ENCODE peak calls at places on chromosome 12, in nine cellular contexts. P is lower lobe of right lung; A is IMR-90; M is CD8-positive, alpha-beta T cell; Z is pancreas; G is CD8-positive, alpha-beta memory T cell; N is PC-3; U is stomach; V is tibial nerve. L is an unnamed sample. For H3K4me1, the result is how much of the 10 kb centered on the place peaks cover.

GRCh38 chr12:130300090-130300489 is 37.6 kb upstream of the PIWIL1 start:
- DNase-seq in U (no peak), P (no peak), N (no peak), V (no peak), G (no peak), M (no peak), Z (no peak), A (no peak), L (no peak)

GRCh38 chr12:43578782-43579181 is 26.8 kb upstream of the ADAMTS20 start:
- DNase-seq in N (no peak), U (no peak), V (no peak), Z (no peak), P (no peak), G (no peak), A (peak), M (no peak), L (no peak)

GRCh38 chr12:51421266-51421884 is 3.3 kb upstream of the SLC4A8 start:
- DNase-seq in M (no peak), U (peak), G (no peak), V (peak), N (peak), Z (peak), A (peak), P (no peak), L (no peak)

GRCh38 chr12:9404031-9404430 is 195.8 kb upstream of the PZP start:
- DNase-seq in M (no peak), V (no peak), U (no peak), P (no peak), N (no peak), Z (no peak), A (no peak), G (no peak), L (no peak)

GRCh38 chr12:80778005-80778541 is 61.4 kb downstream of the MYF5 start:
- DNase-seq in P (no peak), G (no peak), Z (no peak), A (peak), M (no peak), V (peak), N (peak), U (peak), L (peak)

GRCh38 chr12:513446-513845 is 53.7 kb downstream of the B4GALNT3 start:
- DNase-seq in V (no peak), M (no peak), P (no peak), A (no peak), U (peak), G (no peak), N (no peak), Z (no peak), L (no peak)

GRCh38 chr12:50112456-50113218 is 601 bp downstream of the COX14 start:
- DNase-seq in U (peak), Z (no peak), G (peak), M (no peak), A (no peak), P (no peak), V (peak), N (peak), L (no peak)

GRCh38 chr12:12178545-12178944 is 88.3 kb downstream of the LRP6 start:
- DNase-seq in G (no peak), A (no peak), M (no peak), U (no peak), Z (no peak), V (no peak), P (no peak), N (no peak), L (no peak)

GRCh38 chr12:95396849-95397498 is 77.0 kb upstream of the METAP2 start:
- DNase-seq in A (peak), M (no peak), G (no peak), P (no peak), Z (no peak), N (peak), U (no peak), V (no peak), L (no peak)

DNA sequence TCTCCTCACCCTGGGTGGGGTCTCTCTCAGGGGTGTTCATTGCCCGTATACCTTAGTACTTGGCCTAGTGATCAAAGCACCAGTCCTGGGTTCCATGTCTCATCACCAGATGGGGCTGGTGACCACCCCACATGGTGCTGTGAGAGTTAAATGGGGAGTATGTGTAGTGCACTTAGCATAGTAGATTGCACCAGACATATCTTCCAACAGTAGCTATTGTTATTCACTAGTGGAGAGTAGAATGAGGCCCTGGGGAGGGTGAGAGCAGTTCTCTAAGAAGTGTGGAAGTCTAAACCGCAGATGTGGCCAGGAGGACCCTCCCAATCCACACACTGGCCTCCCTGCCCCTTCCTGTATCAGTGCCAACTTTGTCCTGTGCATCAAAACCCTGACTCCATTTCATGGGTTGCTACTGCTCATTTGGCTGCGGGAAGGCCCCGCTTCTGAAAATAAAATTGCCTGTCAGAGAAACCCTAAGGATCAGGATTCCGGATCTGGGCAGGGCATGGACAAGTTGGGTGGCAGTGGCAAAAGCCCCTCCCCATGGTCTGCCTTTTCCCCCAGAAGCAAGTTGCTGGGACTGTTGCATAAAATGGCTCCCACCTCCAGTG is 4.4 kb downstream of the CD9 start:
- DNase-seq in V (no peak), G (no peak), A (no peak), M (no peak), N (no peak), Z (no peak), U (no peak), P (no peak), L (no peak)
- H3K4me1 ChIP-seq in V (half or more), G (under half), A (under half), M (under half), N (under half), Z (under half), U (half or more), P (half or more), L (under half)

GRCh38 chr12:24418157-24418556 is 468.7 kb upstream of the SOX5 start:
- DNase-seq in P (no peak), U (no peak), G (no peak), M (no peak), V (no peak), N (no peak), A (peak), Z (no peak), L (no peak)
- H3K4me3 ChIP-seq in P (no peak), U (no peak), G (no peak), M (no peak), V (no peak), N (no peak), A (no peak), Z (no peak), L (no peak)

GRCh38 chr12:6826125-6826733 is 2.0 kb upstream of the P3H3 start:
- DNase-seq in A (no peak), V (no peak), U (no peak), G (no peak), P (no peak), Z (no peak), M (no peak), N (no peak), L (no peak)
- H3K27ac ChIP-seq in A (no peak), V (no peak), U (no peak), G (no peak), P (no peak), Z (no peak), M (no peak), N (no peak), L (peak)

DNA sequence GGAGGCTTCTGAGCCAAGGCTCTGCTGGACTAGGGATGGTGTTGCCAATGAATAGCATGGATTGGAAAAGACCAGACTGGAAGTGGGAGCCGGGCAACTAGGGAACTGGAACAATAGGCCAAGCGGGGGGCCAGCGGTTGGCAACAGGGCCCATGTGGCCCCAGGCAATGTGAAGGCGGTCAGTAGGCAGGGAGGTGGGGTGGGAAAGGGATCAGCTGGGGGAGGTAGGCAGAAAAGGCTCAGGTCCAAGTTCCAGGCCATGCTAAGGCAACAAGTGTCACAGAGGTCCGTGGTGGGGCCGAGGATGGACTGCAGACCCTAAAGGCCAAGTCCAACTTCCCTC is 14.9 kb upstream of the MLXIP start:
- DNase-seq in G (no peak), A (no peak), M (no peak), V (no peak), U (no peak), Z (peak), N (no peak), P (no peak), L (no peak)
- H3K4me1 ChIP-seq in G (under half), A (under half), M (under half), V (under half), U (under half), Z (under half), N (under half), P (under half), L (under half)

L was measured in uterus.